ENCODE peak calls at places on chromosomes 1 and 21, in six cellular contexts. One of them, this sample, is unnamed.

GRCh38 chr1:243254233-243254926 is 701 bp downstream of the CEP170 start:
- DNase-seq in aorta: peak; percentile 85
- DNase-seq in cardiac muscle cell: peak; percentile 73
- DNase-seq in mesendoderm: peak; percentile 76
- DNase-seq in left lung: peak; percentile 85
- DNase-seq in effector memory CD4-positive, alpha-beta T cell: peak; percentile 45
- DNase-seq in this sample: peak; percentile 47

GRCh38 chr1:54980528-54981241 is at the start of gene TMEM61:
- DNase-seq in aorta: no peak
- DNase-seq in cardiac muscle cell: no peak
- DNase-seq in mesendoderm: no peak
- DNase-seq in left lung: no peak
- DNase-seq in effector memory CD4-positive, alpha-beta T cell: no peak
- DNase-seq in this sample: peak; percentile 52

GRCh38 chr1:53982034-53982761 is 35.8 kb downstream of the LDLRAD1 start:
- DNase-seq in aorta: peak; percentile 62
- DNase-seq in cardiac muscle cell: peak; percentile 66
- DNase-seq in mesendoderm: peak; percentile 93
- DNase-seq in left lung: no peak
- DNase-seq in effector memory CD4-positive, alpha-beta T cell: no peak
- DNase-seq in this sample: peak; percentile 25

GRCh38 chr1:147580200-147580557 is 38.9 kb downstream of the BCL9 start:
- DNase-seq in aorta: no peak
- DNase-seq in cardiac muscle cell: peak; percentile 34
- DNase-seq in mesendoderm: no peak
- DNase-seq in left lung: no peak
- DNase-seq in effector memory CD4-positive, alpha-beta T cell: no peak
- DNase-seq in this sample: no peak

GRCh38 chr1:69551476-69552324 is 16.0 kb upstream of the LRRC7 start:
- DNase-seq in aorta: no peak
- DNase-seq in cardiac muscle cell: no peak
- DNase-seq in mesendoderm: peak; percentile 2
- DNase-seq in left lung: no peak
- DNase-seq in effector memory CD4-positive, alpha-beta T cell: no peak
- DNase-seq in this sample: no peak

GRCh38 chr21:14545906-14546480 is at the start of gene SAMSN1:
- DNase-seq in aorta: peak; percentile 64
- DNase-seq in cardiac muscle cell: peak; percentile 35
- DNase-seq in mesendoderm: no peak
- DNase-seq in left lung: peak; percentile 65
- DNase-seq in effector memory CD4-positive, alpha-beta T cell: peak; percentile 64
- DNase-seq in this sample: peak; percentile 13

GRCh38 chr1:152440635-152441471 is 26.8 kb upstream of the CRNN start:
- DNase-seq in aorta: peak; percentile 74
- DNase-seq in cardiac muscle cell: peak; percentile 83
- DNase-seq in mesendoderm: peak; percentile 66
- DNase-seq in left lung: peak; percentile 69
- DNase-seq in effector memory CD4-positive, alpha-beta T cell: peak; percentile 35
- DNase-seq in this sample: peak; percentile 72

GRCh38 chr1:41045740-41046139 is 24.2 kb upstream of the SLFNL1 start:
- DNase-seq in aorta: peak; percentile 81
- DNase-seq in cardiac muscle cell: peak; percentile 96
- DNase-seq in mesendoderm: no peak
- DNase-seq in left lung: no peak
- DNase-seq in effector memory CD4-positive, alpha-beta T cell: no peak
- DNase-seq in this sample: peak; percentile 57

GRCh38 chr1:151515265-151515664 is 4.1 kb downstream of the CGN start:
- DNase-seq in aorta: no peak
- DNase-seq in cardiac muscle cell: no peak
- DNase-seq in mesendoderm: no peak
- DNase-seq in left lung: no peak
- DNase-seq in effector memory CD4-positive, alpha-beta T cell: no peak
- DNase-seq in this sample: no peak

GRCh38 chr1:22001409-22001808 is at the start of gene CELA3A:
- DNase-seq in aorta: peak; percentile 19
- DNase-seq in cardiac muscle cell: no peak
- DNase-seq in mesendoderm: no peak
- DNase-seq in left lung: no peak
- DNase-seq in effector memory CD4-positive, alpha-beta T cell: no peak
- DNase-seq in this sample: peak; percentile 94

GRCh38 chr1:169427081-169427611 is at the start of gene CCDC181:
- DNase-seq in aorta: peak; percentile 56
- DNase-seq in cardiac muscle cell: peak; percentile 75
- DNase-seq in mesendoderm: peak; percentile 94
- DNase-seq in left lung: peak; percentile 34
- DNase-seq in effector memory CD4-positive, alpha-beta T cell: no peak
- DNase-seq in this sample: peak; percentile 72

GRCh38 chr1:15620155-15620545 is 2.9 kb downstream of the DDI2 start:
- DNase-seq in aorta: no peak
- DNase-seq in cardiac muscle cell: peak; percentile 51
- DNase-seq in mesendoderm: peak; percentile 22
- DNase-seq in left lung: no peak
- DNase-seq in effector memory CD4-positive, alpha-beta T cell: no peak
- DNase-seq in this sample: no peak

GRCh38 chr1:87084247-87084836 is 169.9 kb downstream of the HS2ST1 start:
- DNase-seq in aorta: no peak
- DNase-seq in cardiac muscle cell: peak; percentile 59
- DNase-seq in mesendoderm: no peak
- DNase-seq in left lung: no peak
- DNase-seq in effector memory CD4-positive, alpha-beta T cell: no peak
- DNase-seq in this sample: no peak

GRCh38 chr1:45443580-45444446 is 47.1 kb downstream of the TESK2 start:
- DNase-seq in aorta: no peak
- DNase-seq in cardiac muscle cell: no peak
- DNase-seq in mesendoderm: no peak
- DNase-seq in left lung: no peak
- DNase-seq in effector memory CD4-positive, alpha-beta T cell: no peak
- DNase-seq in this sample: no peak

GRCh38 chr21:45294509-45295291 is 7.0 kb upstream of the POFUT2 start:
- DNase-seq in aorta: peak; percentile 90
- DNase-seq in cardiac muscle cell: peak; percentile 99
- DNase-seq in mesendoderm: peak; percentile 91
- DNase-seq in left lung: peak; percentile 81
- DNase-seq in effector memory CD4-positive, alpha-beta T cell: no peak
- DNase-seq in this sample: peak; percentile 50

GRCh38 chr1:145701306-145701862 is 5.8 kb downstream of the PDZK1 start:
- DNase-seq in aorta: no peak
- DNase-seq in cardiac muscle cell: no peak
- DNase-seq in mesendoderm: no peak
- DNase-seq in left lung: no peak
- DNase-seq in effector memory CD4-positive, alpha-beta T cell: no peak
- DNase-seq in this sample: no peak

GRCh38 chr1:209815495-209815894 is 9.6 kb upstream of the IRF6 start:
- DNase-seq in aorta: no peak
- DNase-seq in cardiac muscle cell: no peak
- DNase-seq in mesendoderm: no peak
- DNase-seq in left lung: no peak
- DNase-seq in effector memory CD4-positive, alpha-beta T cell: no peak
- DNase-seq in this sample: no peak

GRCh38 chr1:153533689-153534201 is 2.0 kb downstream of the S100A6 start:
- DNase-seq in aorta: peak; percentile 85
- DNase-seq in cardiac muscle cell: peak; percentile 80
- DNase-seq in mesendoderm: no peak
- DNase-seq in left lung: peak; percentile 70
- DNase-seq in effector memory CD4-positive, alpha-beta T cell: peak; percentile 34
- DNase-seq in this sample: no peak

GRCh38 chr1:205585835-205586785 is 45.7 kb downstream of the ELK4 start:
- DNase-seq in aorta: peak; percentile 33
- DNase-seq in cardiac muscle cell: no peak
- DNase-seq in mesendoderm: no peak
- DNase-seq in left lung: no peak
- DNase-seq in effector memory CD4-positive, alpha-beta T cell: no peak
- DNase-seq in this sample: peak; percentile 75

GRCh38 chr1:17118706-17119075 is 560 bp downstream of the PADI2 start:
- DNase-seq in aorta: no peak
- DNase-seq in cardiac muscle cell: no peak
- DNase-seq in mesendoderm: no peak
- DNase-seq in left lung: no peak
- DNase-seq in effector memory CD4-positive, alpha-beta T cell: no peak
- DNase-seq in this sample: no peak

GRCh38 chr1:244112646-244113045 is 61.6 kb downstream of the ZBTB18 start:
- DNase-seq in aorta: no peak
- DNase-seq in cardiac muscle cell: peak; percentile 71
- DNase-seq in mesendoderm: peak; percentile 78
- DNase-seq in left lung: no peak
- DNase-seq in effector memory CD4-positive, alpha-beta T cell: no peak
- DNase-seq in this sample: no peak

GRCh38 chr1:66168919-66169725 is 364.8 kb upstream of the SGIP1 start:
- DNase-seq in aorta: no peak
- DNase-seq in cardiac muscle cell: no peak
- DNase-seq in mesendoderm: no peak
- DNase-seq in left lung: no peak
- DNase-seq in effector memory CD4-positive, alpha-beta T cell: no peak
- DNase-seq in this sample: no peak

DNA sequence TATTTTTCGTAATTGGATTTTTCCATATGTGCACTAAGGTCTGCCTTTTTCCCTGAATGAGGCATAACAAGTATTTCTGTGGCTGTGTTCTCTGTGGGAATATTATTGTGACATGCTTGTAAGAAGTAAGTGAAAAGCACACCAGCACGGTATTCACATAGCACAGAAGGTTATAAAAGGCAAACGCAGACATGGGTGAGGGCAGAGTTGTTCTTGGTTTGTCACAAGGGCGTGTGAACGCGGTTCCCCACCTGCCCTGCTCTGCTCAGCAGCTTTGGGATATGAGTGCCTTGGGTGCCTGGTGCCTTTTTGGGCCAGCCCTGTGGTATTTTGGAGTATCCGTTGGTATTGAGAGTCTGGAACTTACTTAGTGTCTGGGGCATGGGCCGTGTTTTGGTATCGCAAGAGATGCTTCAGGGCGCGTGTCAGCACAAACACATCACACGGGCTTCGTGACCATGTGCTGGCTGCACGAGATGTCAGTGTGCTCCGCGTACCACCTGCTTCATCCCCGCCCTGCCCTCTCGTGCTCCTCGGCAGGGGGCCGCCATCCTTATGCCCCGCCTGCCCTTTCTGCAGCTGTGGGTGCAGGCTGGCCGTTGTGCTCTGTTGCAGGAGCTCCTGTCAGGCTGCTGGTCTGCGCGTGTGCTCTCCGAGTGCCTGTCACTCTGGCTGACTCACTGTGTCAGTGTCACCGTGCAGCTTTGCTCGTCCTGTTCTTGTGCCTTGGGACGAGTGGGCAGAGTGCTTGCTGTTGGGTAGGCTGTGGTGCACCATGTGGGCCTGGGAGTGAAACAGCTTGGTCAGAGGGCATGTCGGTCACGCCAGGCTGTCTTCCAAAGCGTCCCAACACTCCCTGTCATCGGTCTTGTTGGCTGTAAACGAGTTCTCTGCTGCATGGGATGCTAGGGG is 15.0 kb downstream of the SKI start:
- DNase-seq in aorta: no peak
- DNase-seq in cardiac muscle cell: no peak
- DNase-seq in mesendoderm: no peak
- DNase-seq in left lung: no peak
- DNase-seq in effector memory CD4-positive, alpha-beta T cell: no peak
- DNase-seq in this sample: no peak
- H3K4me1 ChIP-seq in aorta: peaks cover 2% of the 10 kb centered on the region
- H3K4me1 ChIP-seq in cardiac muscle cell: peaks cover 17% of the 10 kb centered on the region
- H3K4me1 ChIP-seq in mesendoderm: peaks cover 7% of the 10 kb centered on the region
- H3K4me1 ChIP-seq in left lung: peaks cover 57% of the 10 kb centered on the region
- H3K4me1 ChIP-seq in effector memory CD4-positive, alpha-beta T cell: peaks cover 71% of the 10 kb centered on the region
- H3K4me1 ChIP-seq in this sample: peaks cover 46% of the 10 kb centered on the region

DNA sequence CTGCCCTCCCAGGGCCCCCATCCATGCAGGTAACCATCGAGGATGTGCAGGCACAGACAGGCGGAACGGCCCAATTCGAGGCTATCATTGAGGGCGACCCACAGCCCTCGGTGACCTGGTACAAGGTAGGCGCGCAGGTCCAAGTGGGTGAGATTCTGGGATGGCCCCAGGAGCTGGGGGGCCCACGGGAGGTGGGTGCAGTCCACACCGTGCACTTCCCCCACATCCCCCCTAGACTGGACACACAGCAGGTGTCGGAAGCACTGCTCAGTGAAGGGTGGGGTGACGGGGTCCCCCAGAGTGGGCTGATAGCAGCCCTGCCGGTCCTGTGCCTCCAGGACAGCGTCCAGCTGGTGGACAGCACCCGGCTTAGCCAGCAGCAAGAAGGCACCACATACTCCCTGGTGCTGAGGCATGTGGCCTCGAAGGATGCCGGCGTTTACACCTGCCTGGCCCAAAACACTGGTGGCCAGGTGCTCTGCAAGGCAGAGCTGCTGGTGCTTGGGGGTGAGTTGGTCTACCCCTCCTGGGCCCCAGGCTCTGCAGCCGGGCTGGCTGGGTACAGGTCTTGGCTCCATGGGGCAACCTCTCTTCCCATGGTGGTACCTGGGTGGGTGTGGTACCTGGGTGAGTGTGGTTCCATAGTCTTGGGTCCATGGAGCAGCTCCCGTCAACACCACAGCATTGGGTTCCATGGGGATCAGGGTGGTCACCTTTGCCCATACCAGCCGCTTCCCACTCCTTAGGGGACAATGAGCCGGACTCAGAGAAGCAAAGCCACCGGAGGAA is 40.4 kb downstream of the TRIM11 start:
- DNase-seq in aorta: peak; percentile 37
- DNase-seq in cardiac muscle cell: no peak
- DNase-seq in mesendoderm: no peak
- DNase-seq in left lung: peak; percentile 22
- DNase-seq in effector memory CD4-positive, alpha-beta T cell: no peak
- DNase-seq in this sample: no peak
- H3K27ac ChIP-seq in aorta: no peak overlapping the region
- H3K27ac ChIP-seq in cardiac muscle cell: peak overlapping the region; percentile 98
- H3K27ac ChIP-seq in mesendoderm: no peak overlapping the region
- H3K27ac ChIP-seq in left lung: no peak overlapping the region
- H3K27ac ChIP-seq in effector memory CD4-positive, alpha-beta T cell: no peak overlapping the region
- H3K27ac ChIP-seq in this sample: no peak overlapping the region

DNA sequence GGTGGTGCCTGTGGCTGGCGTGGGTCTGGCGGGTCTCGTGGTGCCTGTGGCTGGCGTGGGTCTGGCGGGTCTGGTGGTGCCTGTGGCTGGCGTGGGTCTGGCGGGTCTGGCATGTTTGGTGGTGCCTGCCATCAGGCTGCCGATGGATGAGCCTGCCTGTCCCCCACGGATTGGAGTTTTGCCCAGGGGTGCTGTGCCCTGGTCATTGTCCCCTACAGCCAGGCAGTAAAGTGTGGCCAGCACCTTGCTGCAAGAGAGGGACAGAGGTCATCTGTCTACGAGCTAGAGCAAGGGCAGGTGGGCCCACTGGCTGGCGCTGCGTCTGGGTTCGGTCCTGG is 41.8 kb downstream of the SKI start:
- DNase-seq in aorta: no peak
- DNase-seq in cardiac muscle cell: no peak
- DNase-seq in mesendoderm: no peak
- DNase-seq in left lung: no peak
- DNase-seq in effector memory CD4-positive, alpha-beta T cell: no peak
- DNase-seq in this sample: no peak
- H3K4me1 ChIP-seq in aorta: no peaks in the 10 kb centered on the region
- H3K4me1 ChIP-seq in cardiac muscle cell: peaks cover 47% of the 10 kb centered on the region
- H3K4me1 ChIP-seq in mesendoderm: peaks cover 3% of the 10 kb centered on the region
- H3K4me1 ChIP-seq in left lung: peaks cover 66% of the 10 kb centered on the region
- H3K4me1 ChIP-seq in effector memory CD4-positive, alpha-beta T cell: peaks cover 70% of the 10 kb centered on the region
- H3K4me1 ChIP-seq in this sample: peaks cover 25% of the 10 kb centered on the region

DNA sequence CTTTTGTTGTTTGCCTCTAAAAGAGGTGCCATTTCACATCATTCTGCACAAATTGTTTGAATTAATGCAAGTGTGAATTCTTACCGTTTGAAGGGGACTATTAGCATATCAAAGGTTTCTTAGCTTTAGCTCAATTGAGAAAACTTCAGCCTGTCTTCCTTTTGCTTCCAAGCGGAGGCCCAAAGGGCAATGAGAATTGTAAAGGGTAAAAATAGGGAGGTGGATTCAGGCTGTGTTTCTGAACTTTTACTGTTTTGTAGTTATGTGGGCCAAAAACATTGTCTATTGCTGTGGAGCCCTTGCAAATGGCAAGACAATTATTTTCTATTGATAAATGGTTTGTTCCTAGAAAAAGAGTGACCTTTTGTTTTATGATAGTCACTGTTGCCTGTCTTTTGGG is 3.6 kb downstream of the ADGRL2 start:
- DNase-seq in aorta: no peak
- DNase-seq in cardiac muscle cell: no peak
- DNase-seq in mesendoderm: peak; percentile 67
- DNase-seq in left lung: no peak
- DNase-seq in effector memory CD4-positive, alpha-beta T cell: no peak
- DNase-seq in this sample: no peak
- H3K27ac ChIP-seq in aorta: peak overlapping the region; percentile 51
- H3K27ac ChIP-seq in cardiac muscle cell: peak overlapping the region; percentile 96
- H3K27ac ChIP-seq in mesendoderm: peak overlapping the region; percentile 52
- H3K27ac ChIP-seq in left lung: peak overlapping the region; percentile 56
- H3K27ac ChIP-seq in effector memory CD4-positive, alpha-beta T cell: no peak overlapping the region
- H3K27ac ChIP-seq in this sample: no peak overlapping the region

This sample was measured in body of pancreas.